ENCODE peak calls at places on chromosomes 12 and 14, in five cellular contexts. N is SK-N-SH, T is K562, E is HepG2, V is H1. C is an unnamed sample.

GRCh38 chr14:22289570-22289969 is 299.5 kb downstream of the DAD1 start:
- DNase-seq in N (no peak), T (no peak), E (no peak), V (no peak), C (no peak)

GRCh38 chr14:68397827-68398226 is 395.0 kb downstream of the ZFP36L1 start:
- DNase-seq in N (peak), T (no peak), E (no peak), V (no peak), C (peak)

GRCh38 chr14:90758959-90759358 is 57.3 kb downstream of the TTC7B start:
- DNase-seq in N (no peak), T (no peak), E (no peak), V (peak), C (no peak)

GRCh38 chr12:92445253-92446081 is 257.3 kb upstream of the PLEKHG7 start:
- DNase-seq in N (no peak), T (no peak), E (no peak), V (no peak), C (no peak)

GRCh38 chr14:25381498-25381897 is 331.6 kb upstream of the STXBP6 start:
- DNase-seq in N (peak), T (no peak), E (peak), V (no peak), C (no peak)

GRCh38 chr12:132481345-132481744 is 8.6 kb upstream of the FBRSL1 start:
- DNase-seq in N (no peak), T (no peak), E (no peak), V (no peak), C (no peak)

GRCh38 chr12:111596985-111597730 is 2.0 kb downstream of the ATXN2 start:
- DNase-seq in N (peak), T (no peak), E (peak), V (peak), C (peak)

GRCh38 chr12:49130151-49131050 is 794 bp downstream of the TUBA1B start:
- DNase-seq in N (peak), T (peak), E (peak), V (peak), C (peak)

GRCh38 chr14:34619399-34619920 is 10.5 kb downstream of the SNX6 start:
- DNase-seq in N (no peak), T (no peak), E (no peak), V (no peak), C (no peak)

DNA sequence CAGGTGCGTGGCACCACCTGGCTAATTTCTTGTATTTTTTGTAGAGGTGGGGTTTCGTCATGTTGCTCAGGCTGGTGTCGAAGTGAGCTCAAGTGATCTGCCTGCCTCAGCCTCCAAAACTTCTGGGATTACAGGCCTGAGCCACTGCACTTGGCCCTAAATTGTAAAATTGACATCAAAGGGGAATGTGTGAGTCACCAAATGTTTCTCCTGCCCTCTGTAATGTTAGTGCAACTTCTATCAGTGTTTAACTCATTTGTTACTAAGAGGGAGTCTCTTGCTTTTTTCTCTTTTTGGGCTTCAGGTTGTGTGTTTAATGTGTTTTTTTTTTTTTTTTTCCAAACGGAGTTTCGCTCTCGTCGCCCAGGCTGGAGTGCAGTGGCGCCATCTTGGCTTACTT is 2.3 kb downstream of the TULP3 start:
- DNase-seq in N (no peak), T (no peak), E (peak), V (no peak), C (no peak)
- TF ChIP-seq JUND in N (peak), T (no peak), E (no peak), V (no peak), C (no peak)

GRCh38 chr14:70665448-70666363 is 24.0 kb downstream of the TTC9 start:
- DNase-seq in N (no peak), T (no peak), E (no peak), V (no peak), C (peak)

GRCh38 chr14:70663707-70664179 is 22.0 kb downstream of the TTC9 start:
- DNase-seq in N (no peak), T (peak), E (no peak), V (no peak), C (peak)

GRCh38 chr14:70664698-70665447 is 23.2 kb downstream of the TTC9 start:
- DNase-seq in N (no peak), T (no peak), E (no peak), V (no peak), C (peak)

GRCh38 chr14:70662816-70663215 is 21.1 kb downstream of the TTC9 start:
- DNase-seq in N (no peak), T (no peak), E (no peak), V (no peak), C (peak)

GRCh38 chr14:70666364-70666691 is 24.6 kb downstream of the TTC9 start:
- DNase-seq in N (no peak), T (no peak), E (no peak), V (no peak), C (no peak)
- TF ChIP-seq JUND in N (no peak), T (no peak), E (no peak), V (no peak), C (no peak)

DNA sequence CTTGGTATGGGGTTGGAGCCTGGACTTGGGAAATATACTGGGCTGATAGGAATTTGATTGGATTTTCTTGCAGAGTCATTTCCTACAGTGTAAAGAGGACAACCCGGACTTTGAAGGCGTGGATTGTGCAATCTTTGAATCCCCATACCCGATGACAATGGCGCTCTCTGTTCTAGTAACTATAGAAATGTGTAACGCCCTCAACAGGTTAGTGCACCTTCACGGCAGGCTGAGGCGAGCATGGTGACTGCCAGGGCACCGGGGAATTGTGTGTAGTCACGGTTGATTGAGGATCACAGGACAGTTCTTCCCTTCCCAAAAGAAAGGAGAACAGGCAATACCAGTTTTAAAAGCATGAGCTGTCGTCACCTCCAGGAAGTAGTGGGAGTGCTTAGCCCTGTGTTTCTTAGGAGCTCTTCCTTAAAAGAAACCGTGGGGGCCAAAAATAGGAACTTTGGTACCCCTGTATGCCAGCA is 58.3 kb downstream of the ANAPC7 start:
- DNase-seq in N (no peak), T (no peak), E (peak), V (no peak), C (peak)
- TF ChIP-seq JUND in N (no peak), T (no peak), E (no peak), V (no peak), C (no peak)

GRCh38 chr12:52042706-52043385 is 8.4 kb upstream of the NR4A1 start:
- DNase-seq in N (no peak), T (no peak), E (no peak), V (no peak), C (no peak)

GRCh38 chr12:52041032-52041431 is 10.2 kb upstream of the NR4A1 start:
- DNase-seq in N (no peak), T (no peak), E (no peak), V (no peak), C (no peak)

GRCh38 chr12:52044284-52044983 is 6.8 kb upstream of the NR4A1 start:
- DNase-seq in N (no peak), T (no peak), E (no peak), V (no peak), C (no peak)

GRCh38 chr12:52043386-52044212 is 7.6 kb upstream of the NR4A1 start:
- DNase-seq in N (no peak), T (no peak), E (peak), V (no peak), C (no peak)

GRCh38 chr12:52041695-52042123 is 9.5 kb upstream of the NR4A1 start:
- DNase-seq in N (no peak), T (peak), E (no peak), V (no peak), C (peak)
- TF ChIP-seq JUND in N (no peak), T (no peak), E (no peak), V (no peak), C (no peak)

GRCh38 chr12:103645202-103645601 is 58.1 kb downstream of the STAB2 start:
- DNase-seq in N (no peak), T (no peak), E (no peak), V (no peak), C (no peak)
- TF ChIP-seq JUND in N (no peak), T (no peak), E (no peak), V (no peak), C (no peak)

GRCh38 chr12:87155616-87156015 is 873.6 kb downstream of the C12orf50 start:
- DNase-seq in N (no peak), T (no peak), E (no peak), V (no peak), C (no peak)

GRCh38 chr12:87163122-87163521 is 866.1 kb downstream of the C12orf50 start:
- DNase-seq in N (no peak), T (no peak), E (no peak), V (no peak), C (no peak)

GRCh38 chr12:87157791-87158190 is 871.4 kb downstream of the C12orf50 start:
- DNase-seq in N (no peak), T (no peak), E (no peak), V (no peak), C (no peak)

GRCh38 chr12:87165733-87166375 is 863.3 kb downstream of the C12orf50 start:
- DNase-seq in N (no peak), T (no peak), E (no peak), V (no peak), C (no peak)

DNA sequence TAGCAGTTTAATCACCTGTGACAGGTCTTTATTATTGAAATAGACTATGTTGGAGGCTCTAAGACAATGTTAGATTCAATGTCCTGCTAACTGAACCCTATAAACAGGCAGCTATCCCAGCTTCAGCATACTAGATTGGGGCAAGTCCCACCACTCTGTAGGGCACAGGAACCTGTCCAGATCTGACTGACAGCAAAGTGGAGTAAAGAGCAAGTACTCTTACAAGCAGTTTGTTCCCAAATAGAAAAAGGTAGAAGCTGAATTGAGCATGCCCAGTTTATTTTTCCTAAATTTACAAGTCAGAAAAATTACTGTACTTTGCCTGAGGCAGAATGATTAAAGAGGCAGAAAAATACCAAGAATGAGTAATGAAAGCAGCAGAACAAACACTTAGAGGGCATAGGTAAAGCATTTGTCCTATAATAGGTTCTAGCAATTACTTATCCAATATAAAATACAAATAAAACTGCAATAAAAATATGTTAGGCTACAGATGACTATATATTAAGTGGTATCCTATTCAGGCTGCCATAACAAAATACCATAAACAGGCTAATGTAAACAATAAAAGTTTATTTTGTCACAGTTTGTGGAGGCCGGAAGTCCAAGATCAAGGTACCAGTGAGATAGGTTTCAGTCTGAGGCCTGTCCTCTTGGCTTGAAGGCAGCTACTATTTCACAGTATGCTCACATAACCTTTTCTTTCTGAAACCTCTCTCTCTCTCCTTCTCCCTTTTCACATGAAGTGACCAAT is 868.2 kb downstream of the C12orf50 start:
- DNase-seq in N (no peak), T (no peak), E (no peak), V (no peak), C (no peak)
- TF ChIP-seq JUND in N (no peak), T (no peak), E (no peak), V (no peak), C (no peak)

DNA sequence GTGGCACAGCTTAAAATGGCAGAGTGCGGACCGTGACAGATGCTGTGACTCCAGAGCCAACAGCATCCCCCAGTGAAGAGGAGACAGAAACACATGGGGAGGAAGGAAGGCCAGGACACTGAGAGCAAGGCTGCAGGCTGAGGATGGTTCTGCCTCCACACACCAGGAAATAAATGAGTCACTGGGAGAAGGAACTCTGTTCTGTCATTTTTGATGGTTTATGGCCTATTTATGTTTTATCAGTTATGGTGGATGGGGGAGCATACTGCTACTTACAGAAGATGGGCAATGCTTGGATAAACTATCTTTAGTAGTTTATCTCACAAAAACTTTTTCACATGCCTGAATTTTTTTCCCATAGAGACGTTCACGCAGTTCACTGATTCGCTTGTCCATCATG is 33.8 kb downstream of the ZFYVE21 start:
- DNase-seq in N (no peak), T (no peak), E (no peak), V (no peak), C (no peak)
- TF ChIP-seq JUND in N (no peak), T (peak), E (no peak), V (no peak), C (no peak)

GRCh38 chr12:106975098-106975497 is 11.8 kb downstream of the MTERF2 start:
- DNase-seq in N (no peak), T (no peak), E (no peak), V (no peak), C (no peak)

GRCh38 chr12:106976668-106977067 is 10.3 kb downstream of the MTERF2 start:
- DNase-seq in N (no peak), T (no peak), E (no peak), V (no peak), C (no peak)

GRCh38 chr12:106978035-106978800 is 8.7 kb downstream of the MTERF2 start:
- DNase-seq in N (peak), T (no peak), E (peak), V (no peak), C (no peak)

GRCh38 chr12:106974525-106974924 is 12.4 kb downstream of the MTERF2 start:
- DNase-seq in N (no peak), T (no peak), E (peak), V (no peak), C (peak)

GRCh38 chr12:106976013-106976658 is 10.8 kb downstream of the MTERF2 start:
- DNase-seq in N (no peak), T (no peak), E (peak), V (no peak), C (no peak)
- TF ChIP-seq JUND in N (peak), T (peak), E (peak), V (no peak), C (no peak)

DNA sequence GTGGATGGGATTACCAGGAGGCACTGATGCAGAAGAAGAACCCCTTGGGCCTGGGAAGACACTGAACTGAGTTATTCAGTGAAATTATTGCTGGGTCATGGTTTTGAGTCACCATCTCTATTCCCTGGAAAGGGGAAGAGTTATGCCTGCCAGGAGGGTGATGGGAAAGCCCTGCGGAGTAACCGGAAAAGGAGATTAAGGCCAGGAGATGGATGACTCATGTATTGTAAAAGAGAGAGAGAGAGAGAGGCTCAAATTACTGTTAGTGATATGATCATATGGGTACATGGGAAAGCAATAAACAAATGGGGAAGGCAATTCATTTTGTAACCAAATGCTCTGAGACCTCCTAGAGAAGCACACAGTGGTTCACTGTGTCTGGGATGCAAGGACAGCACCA is 243.9 kb downstream of the TMEM132D start:
- DNase-seq in N (no peak), T (peak), E (no peak), V (no peak), C (no peak)
- TF ChIP-seq JUND in N (no peak), T (peak), E (no peak), V (no peak), C (no peak)